ENCODE peak calls at places on chromosome 22, in seven cellular contexts. R, M, H, E, S, O and Y are unnamed samples.

GRCh38 chr22:30044369-30044768 is 35.9 kb upstream of the HORMAD2 start:
- DNase-seq in R (no peak), M (no peak), H (no peak), E (peak; percentile 80), S (peak; percentile 93), O (no peak), Y (no peak)

GRCh38 chr22:21760640-21761039 is 25.0 kb upstream of the YPEL1 start:
- DNase-seq in R (no peak), M (no peak), H (no peak), E (peak; percentile 44), S (peak; percentile 90), O (no peak), Y (no peak)

GRCh38 chr22:34324763-34325162 is 404.5 kb upstream of the LARGE1 start:
- DNase-seq in R (no peak), M (no peak), H (no peak), E (no peak), S (no peak), O (no peak), Y (no peak)

GRCh38 chr22:17486313-17486712 is 77.0 kb upstream of the SLC25A18 start:
- DNase-seq in R (no peak), M (no peak), H (no peak), E (no peak), S (no peak), O (no peak), Y (no peak)

GRCh38 chr22:33850724-33851123 is 69.6 kb downstream of the LARGE1 start:
- DNase-seq in R (no peak), M (no peak), H (no peak), E (no peak), S (no peak), O (no peak), Y (no peak)

GRCh38 chr22:37628830-37629229 is 10.6 kb upstream of the SH3BP1 start:
- DNase-seq in R (no peak), M (no peak), H (no peak), E (no peak), S (no peak), O (no peak), Y (no peak)

GRCh38 chr22:38104084-38104483 is 6.4 kb downstream of the BAIAP2L2 start:
- DNase-seq in R (no peak), M (peak; percentile 55), H (no peak), E (peak; percentile 27), S (no peak), O (peak; percentile 83), Y (no peak)

GRCh38 chr22:19707347-19708322 is 6.7 kb upstream of the SEPTIN5 start:
- DNase-seq in R (no peak), M (no peak), H (no peak), E (no peak), S (no peak), O (no peak), Y (no peak)

GRCh38 chr22:24284747-24285203 is 14.1 kb downstream of the SPECC1L start:
- DNase-seq in R (no peak), M (no peak), H (no peak), E (peak; percentile 21), S (no peak), O (no peak), Y (peak; percentile 55)